ENCODE peak calls at places on chromosomes 12 and 14, in seven cellular contexts. C is right cardiac atrium, B is colonic mucosa, F is PC-3, G is mammary epithelial cell, M is lower lobe of right lung, R is IMR-90. Q is an unnamed sample.

GRCh38 chr14:100103261-100104005 is 38.2 kb downstream of the EVL start:
- DNase-seq in C (no peak), B (no peak), F (no peak), G (no peak), M (no peak), R (peak; percentile 13), Q (no peak)

GRCh38 chr14:61608245-61609142 is 86.8 kb upstream of the HIF1A start:
- DNase-seq in C (no peak), B (no peak), F (peak; percentile 41), G (no peak), M (no peak), R (peak; percentile 52), Q (peak; percentile 87)

GRCh38 chr14:87155850-87156491 is 837.0 kb downstream of the GALC start:
- DNase-seq in C (no peak), B (no peak), F (no peak), G (no peak), M (no peak), R (no peak), Q (no peak)

GRCh38 chr12:112117685-112118084 is 7.7 kb upstream of the TRAFD1 start:
- DNase-seq in C (no peak), B (no peak), F (peak; percentile 96), G (no peak), M (no peak), R (no peak), Q (no peak)

GRCh38 chr12:98645572-98646067 is 530 bp downstream of the APAF1 start:
- DNase-seq in C (no peak), B (peak; percentile 50), F (peak; percentile 18), G (peak; percentile 29), M (no peak), R (no peak), Q (peak; percentile 53)

GRCh38 chr12:53937099-53937498 is 1.5 kb upstream of the HOXC13 start:
- DNase-seq in C (no peak), B (no peak), F (no peak), G (no peak), M (no peak), R (no peak), Q (no peak)

GRCh38 chr14:55514819-55515470 is 65.1 kb upstream of the KTN1 start:
- DNase-seq in C (no peak), B (no peak), F (peak; percentile 56), G (peak; percentile 39), M (no peak), R (peak; percentile 87), Q (no peak)

GRCh38 chr12:68321140-68321539 is 11.0 kb downstream of the MDM1 start:
- DNase-seq in C (no peak), B (no peak), F (no peak), G (no peak), M (no peak), R (no peak), Q (no peak)

GRCh38 chr12:132941336-132941954 is 14.7 kb downstream of the ZNF605 start:
- DNase-seq in C (no peak), B (no peak), F (no peak), G (no peak), M (no peak), R (no peak), Q (no peak)

GRCh38 chr12:64452559-64453329 is 824 bp downstream of the TBK1 start:
- DNase-seq in C (no peak), B (peak; percentile 49), F (peak; percentile 93), G (peak; percentile 95), M (no peak), R (peak; percentile 90), Q (no peak)

GRCh38 chr12:103093499-103094106 is 136.1 kb downstream of the ASCL1 start:
- DNase-seq in C (no peak), B (peak; percentile 60), F (no peak), G (no peak), M (no peak), R (no peak), Q (no peak)

GRCh38 chr12:133026996-133027395 is 10.3 kb upstream of the ZNF84 start:
- DNase-seq in C (no peak), B (no peak), F (no peak), G (peak; percentile 6), M (no peak), R (no peak), Q (no peak)

GRCh38 chr14:61671086-61671485 is 24.2 kb upstream of the HIF1A start:
- DNase-seq in C (no peak), B (no peak), F (no peak), G (no peak), M (no peak), R (no peak), Q (no peak)

GRCh38 chr12:80432061-80432460 is 12.0 kb upstream of the PTPRQ start:
- DNase-seq in C (no peak), B (no peak), F (peak; percentile 12), G (no peak), M (no peak), R (no peak), Q (no peak)

GRCh38 chr12:45034861-45035265 is 16.0 kb downstream of the DBX2 start:
- DNase-seq in C (no peak), B (no peak), F (no peak), G (no peak), M (no peak), R (no peak), Q (peak; percentile 70)

GRCh38 chr12:89461649-89462612 is 62.7 kb downstream of the GALNT4 start:
- DNase-seq in C (no peak), B (no peak), F (peak; percentile 82), G (peak; percentile 71), M (no peak), R (peak; percentile 82), Q (peak; percentile 64)

GRCh38 chr14:56885795-56886194 is 75.5 kb upstream of the OTX2 start:
- DNase-seq in C (no peak), B (no peak), F (no peak), G (no peak), M (no peak), R (no peak), Q (peak; percentile 30)

GRCh38 chr12:116534341-116535121 is 24.6 kb upstream of the MAP1LC3B2 start:
- DNase-seq in C (no peak), B (peak; percentile 41), F (peak; percentile 38), G (no peak), M (no peak), R (peak; percentile 34), Q (peak; percentile 36)

GRCh38 chr12:68667896-68668295 is 18.9 kb upstream of the NUP107 start:
- DNase-seq in C (no peak), B (no peak), F (no peak), G (no peak), M (no peak), R (no peak), Q (peak; percentile 5)

GRCh38 chr14:54209501-54210231 is 187.1 kb upstream of the CDKN3 start:
- DNase-seq in C (no peak), B (no peak), F (peak; percentile 63), G (peak; percentile 53), M (no peak), R (peak; percentile 30), Q (no peak)

GRCh38 chr14:42140001-42140400 is 533.3 kb downstream of the LRFN5 start:
- DNase-seq in C (no peak), B (no peak), F (peak; percentile 40), G (no peak), M (no peak), R (peak; percentile 54), Q (no peak)

DNA sequence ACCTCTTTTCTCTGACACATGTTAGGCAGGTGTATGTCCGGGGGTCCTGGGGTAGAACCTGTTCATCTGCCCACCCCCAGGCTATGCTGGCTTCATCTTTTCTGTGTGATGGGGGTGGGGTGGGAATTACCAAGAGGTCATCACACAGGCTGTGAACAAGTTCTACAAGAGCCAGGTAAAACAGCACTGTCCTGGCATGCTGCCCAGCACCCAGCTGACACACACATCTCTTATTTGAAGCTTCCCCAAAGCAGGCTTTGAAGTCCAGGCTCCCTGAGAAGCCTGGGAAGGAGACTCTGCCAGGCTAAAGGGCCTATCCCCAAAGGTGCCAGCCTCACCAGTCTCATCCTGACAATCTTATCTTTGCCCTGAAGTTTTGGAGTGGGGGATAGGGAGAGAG is 141.1 kb downstream of the ALG10 start:
- DNase-seq in C (no peak), B (no peak), F (peak; percentile 43), G (no peak), M (no peak), R (no peak), Q (no peak)
- H3K9me3 ChIP-seq in C (no peaks in the 10 kb centered on the region), B (no peaks in the 10 kb centered on the region), F (no peaks in the 10 kb centered on the region), G (peaks cover 19% of the 10 kb centered on the region), M (no peaks in the 10 kb centered on the region), R (peaks cover 28% of the 10 kb centered on the region), Q (peaks cover 12% of the 10 kb centered on the region)

GRCh38 chr12:52333321-52333720 is 12.1 kb upstream of the KRT83 start:
- DNase-seq in C (no peak), B (no peak), F (no peak), G (no peak), M (no peak), R (no peak), Q (no peak)

GRCh38 chr12:52331833-52332232 is 10.6 kb upstream of the KRT83 start:
- DNase-seq in C (no peak), B (no peak), F (no peak), G (no peak), M (no peak), R (no peak), Q (no peak)

GRCh38 chr12:52332381-52332780 is 11.2 kb upstream of the KRT83 start:
- DNase-seq in C (no peak), B (no peak), F (no peak), G (no peak), M (no peak), R (no peak), Q (no peak)

GRCh38 chr12:52327830-52328500 is 6.8 kb upstream of the KRT83 start:
- DNase-seq in C (no peak), B (no peak), F (no peak), G (no peak), M (no peak), R (no peak), Q (no peak)

GRCh38 chr12:52331039-52331438 is 9.8 kb upstream of the KRT83 start:
- DNase-seq in C (no peak), B (no peak), F (no peak), G (no peak), M (no peak), R (no peak), Q (no peak)
- H3K27ac ChIP-seq in C (no peak overlapping the region), B (no peak overlapping the region), F (no peak overlapping the region), G (no peak overlapping the region), M (no peak overlapping the region), R (no peak overlapping the region), Q (no peak overlapping the region)

DNA sequence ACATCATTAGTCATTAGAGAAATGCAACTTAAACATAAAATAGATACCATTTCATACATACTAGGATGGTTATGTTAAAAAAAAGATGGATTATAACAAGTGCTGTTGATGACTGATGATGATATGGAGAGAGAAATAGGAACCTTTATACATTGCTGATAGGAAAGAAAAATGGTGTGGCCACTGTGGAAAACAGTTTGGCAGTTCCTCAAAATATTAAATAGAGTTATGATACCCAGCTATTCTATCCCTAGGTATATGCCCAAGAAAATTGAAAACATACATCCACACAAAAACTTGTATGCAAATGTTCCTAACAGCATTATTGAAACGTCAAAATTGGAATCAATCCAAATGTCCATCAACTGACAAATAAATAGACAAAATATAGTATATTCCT is 170.1 kb downstream of the ADAMTS20 start:
- DNase-seq in C (no peak), B (no peak), F (no peak), G (no peak), M (no peak), R (no peak), Q (no peak)
- H3K9me3 ChIP-seq in C (no peaks in the 10 kb centered on the region), B (peaks cover 3% of the 10 kb centered on the region), F (no peaks in the 10 kb centered on the region), G (peaks cover 2% of the 10 kb centered on the region), M (peaks cover 21% of the 10 kb centered on the region), R (peaks cover 2% of the 10 kb centered on the region), Q (peaks cover 6% of the 10 kb centered on the region)

DNA sequence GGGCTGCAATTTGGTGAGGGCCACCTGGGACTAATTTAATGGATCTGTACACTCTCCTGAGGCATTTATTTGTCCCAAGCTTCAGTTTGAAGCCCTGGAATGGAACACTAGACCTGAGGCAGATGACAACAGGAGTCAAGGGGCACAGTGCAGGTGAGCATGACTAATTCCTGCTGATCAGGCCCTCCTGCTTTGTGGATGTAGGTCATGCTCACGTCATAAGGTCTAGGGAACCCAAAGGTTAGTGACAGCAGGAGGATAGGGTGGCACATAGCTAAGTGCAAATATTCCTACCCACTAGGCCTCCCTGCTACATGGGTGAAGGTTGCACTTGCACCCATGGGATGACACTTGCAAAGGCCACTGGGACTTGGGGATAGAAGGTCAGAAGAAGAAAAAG is 30.8 kb downstream of the SDR9C7 start:
- DNase-seq in C (no peak), B (no peak), F (no peak), G (no peak), M (no peak), R (no peak), Q (no peak)
- H3K27ac ChIP-seq in C (no peak overlapping the region), B (no peak overlapping the region), F (no peak overlapping the region), G (no peak overlapping the region), M (no peak overlapping the region), R (no peak overlapping the region), Q (no peak overlapping the region)